ENCODE peak calls at places on chromosomes 12 and 14, in nine cellular contexts. Z is fibroblast of pulmonary artery; C is iPS DF 6.9; N is cardiac fibroblast; F is choroid plexus epithelial cell; S is ovary; W is CD8-positive, alpha-beta memory T cell; P is naive thymus-derived CD4-positive, alpha-beta T cell; B is mesendoderm. T is an unnamed sample.
A peak's percentile ranks its signal among the peaks of the same experiment; 100 is the strongest.

GRCh38 chr12:94100254-94100653 is 48.1 kb upstream of the PLXNC1 start:
- DNase-seq in W (no peak), P (no peak), C (no peak), N (peak; percentile 82), Z (no peak), S (peak; percentile 28), F (peak; percentile 18), B (peak; percentile 84), T (peak; percentile 91)

GRCh38 chr14:82511399-82511798 is 977.7 kb upstream of the SEL1L start:
- DNase-seq in B (no peak), C (no peak), N (no peak), W (no peak), F (no peak), S (no peak), P (no peak), Z (no peak), T (no peak)

GRCh38 chr12:990308-990648 is 745 bp upstream of the ERC1 start:
- DNase-seq in P (peak; percentile 57), C (no peak), S (peak; percentile 75), N (peak; percentile 73), B (peak; percentile 61), Z (peak; percentile 56), F (peak; percentile 72), W (peak; percentile 61), T (no peak)

GRCh38 chr12:85280138-85280983 is at the start of gene ALX1:
- DNase-seq in W (no peak), N (peak; percentile 14), S (no peak), Z (peak; percentile 42), P (no peak), B (peak; percentile 94), C (no peak), F (peak; percentile 80), T (no peak)

GRCh38 chr12:112261559-112261958 is 120.7 kb downstream of the HECTD4 start:
- DNase-seq in S (no peak), B (peak; percentile 56), C (peak; percentile 9), P (no peak), N (no peak), F (peak; percentile 13), Z (peak; percentile 4), W (no peak), T (no peak)

GRCh38 chr14:102320033-102320660 is 601 bp downstream of the ZNF839 start:
- DNase-seq in Z (peak; percentile 50), F (peak; percentile 75), B (peak; percentile 65), N (peak; percentile 48), S (peak; percentile 70), C (no peak), W (peak; percentile 64), P (peak; percentile 43), T (no peak)

GRCh38 chr12:100752841-100753240 is 41.7 kb upstream of the ANO4 start:
- DNase-seq in P (no peak), C (no peak), W (no peak), Z (peak; percentile 8), S (no peak), F (no peak), N (peak; percentile 16), B (peak; percentile 5), T (no peak)

GRCh38 chr14:78253986-78254385 is 83.8 kb downstream of the NRXN3 start:
- DNase-seq in P (no peak), N (peak; percentile 35), S (no peak), B (no peak), F (peak; percentile 39), Z (peak; percentile 3), C (no peak), W (no peak), T (peak; percentile 10)

GRCh38 chr12:16020034-16020433 is 108.9 kb downstream of the DERA start:
- DNase-seq in S (no peak), W (no peak), F (no peak), B (no peak), C (no peak), N (peak; percentile 17), Z (no peak), P (no peak), T (no peak)

GRCh38 chr12:103716517-103717196 is 124.4 kb downstream of the NT5DC3 start:
- DNase-seq in F (no peak), S (no peak), N (no peak), P (no peak), B (no peak), C (no peak), Z (no peak), W (no peak), T (no peak)

DNA sequence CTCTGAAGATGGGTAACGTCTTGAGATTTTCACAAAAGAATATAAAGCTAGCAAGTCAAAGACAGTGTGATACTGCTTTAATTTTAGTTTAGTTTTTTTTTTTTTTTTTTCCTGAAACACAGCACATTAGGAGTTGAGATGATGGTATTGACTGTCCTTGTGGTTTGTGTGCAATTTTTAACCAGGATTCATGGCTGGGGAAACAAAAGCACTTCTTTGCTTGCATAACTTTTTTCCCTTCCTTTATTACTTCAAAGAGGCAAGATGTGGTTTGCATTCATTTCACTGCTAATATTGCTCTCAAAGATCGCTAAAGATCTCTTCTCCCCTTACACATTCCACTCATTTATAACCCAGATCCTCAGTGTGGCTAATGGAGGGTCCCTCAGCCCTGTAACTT is 157.1 kb upstream of the PZP start:
- DNase-seq in F (peak; percentile 25), W (no peak), B (no peak), P (no peak), C (no peak), N (peak; percentile 37), S (no peak), Z (no peak), T (no peak)
- H3K4me3 ChIP-seq in F (no peak overlapping the region), W (no peak overlapping the region), B (no peak overlapping the region), P (no peak overlapping the region), C (no peak overlapping the region), N (no peak overlapping the region), S (no peak overlapping the region), Z (no peak overlapping the region), T (no peak overlapping the region)

GRCh38 chr12:52831251-52831650 is 2.9 kb downstream of the KRT79 start:
- DNase-seq in S (no peak), W (no peak), P (no peak), N (no peak), Z (no peak), B (no peak), F (no peak), C (no peak), T (no peak)
- H3K4me3 ChIP-seq in S (no peak overlapping the region), W (no peak overlapping the region), P (no peak overlapping the region), N (no peak overlapping the region), Z (no peak overlapping the region), B (no peak overlapping the region), F (no peak overlapping the region), C (no peak overlapping the region), T (no peak overlapping the region)

DNA sequence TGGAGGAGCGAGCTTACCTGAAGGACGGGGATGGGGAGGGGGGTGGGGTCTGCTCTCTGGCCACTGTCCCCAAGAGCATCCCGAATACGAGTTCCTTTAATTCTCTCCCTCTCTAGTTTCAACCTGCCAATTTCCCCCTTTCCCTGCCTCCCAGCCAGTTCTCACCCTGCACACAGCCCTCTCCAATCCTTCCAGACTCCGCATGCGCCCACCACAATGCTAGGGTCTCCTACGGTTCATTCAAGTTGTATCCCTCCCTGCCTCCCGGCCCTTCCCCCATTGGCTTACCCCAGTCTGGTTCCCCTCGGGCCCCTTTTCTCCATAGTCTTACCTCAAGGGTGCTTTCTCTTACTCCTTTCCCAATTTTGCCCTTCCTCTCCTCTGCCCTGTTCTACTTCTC is 706 bp upstream of the IGFBP6 start:
- DNase-seq in W (no peak), C (no peak), S (no peak), B (no peak), Z (no peak), F (no peak), P (no peak), N (no peak), T (no peak)
- H3K4me3 ChIP-seq in W (no peak overlapping the region), C (peak overlapping the region; percentile 61), S (peak overlapping the region; percentile 51), B (peak overlapping the region; percentile 52), Z (peak overlapping the region; percentile 59), F (peak overlapping the region; percentile 72), P (peak overlapping the region; percentile 49), N (peak overlapping the region; percentile 52), T (peak overlapping the region; percentile 63)

GRCh38 chr14:96038558-96038919 is 623 bp upstream of the C14orf132 start:
- DNase-seq in Z (no peak), B (peak; percentile 23), F (no peak), S (no peak), W (no peak), N (no peak), C (no peak), P (peak; percentile 10), T (no peak)
- H3K4me3 ChIP-seq in Z (peak overlapping the region; percentile 61), B (no peak overlapping the region), F (peak overlapping the region; percentile 90), S (peak overlapping the region; percentile 76), W (peak overlapping the region; percentile 8), N (peak overlapping the region; percentile 89), C (peak overlapping the region; percentile 90), P (peak overlapping the region; percentile 48), T (peak overlapping the region; percentile 83)

GRCh38 chr12:19298837-19299605 is 140.3 kb upstream of the AEBP2 start:
- DNase-seq in N (peak; percentile 12), F (no peak), P (no peak), B (peak; percentile 26), S (no peak), Z (peak; percentile 11), W (no peak), C (no peak), T (no peak)
- H3K4me3 ChIP-seq in N (no peak overlapping the region), F (no peak overlapping the region), P (no peak overlapping the region), B (no peak overlapping the region), S (no peak overlapping the region), Z (no peak overlapping the region), W (no peak overlapping the region), C (no peak overlapping the region), T (no peak overlapping the region)

GRCh38 chr12:13986031-13986430 is 4.6 kb upstream of the GRIN2B start:
- DNase-seq in C (no peak), Z (no peak), S (no peak), N (no peak), F (no peak), W (no peak), P (no peak), B (no peak), T (no peak)

GRCh38 chr12:13976880-13977279 is 4.5 kb downstream of the GRIN2B start:
- DNase-seq in S (no peak), Z (no peak), B (no peak), P (no peak), W (no peak), N (no peak), F (no peak), C (no peak), T (no peak)

GRCh38 chr12:13981296-13981962 is at the start of gene GRIN2B:
- DNase-seq in F (no peak), C (no peak), S (no peak), B (peak; percentile 41), N (no peak), Z (no peak), P (no peak), W (no peak), T (no peak)

GRCh38 chr12:13980548-13981295 is 680 bp downstream of the GRIN2B start:
- DNase-seq in Z (no peak), S (no peak), W (no peak), P (no peak), N (no peak), C (no peak), B (peak; percentile 41), F (no peak), T (no peak)

GRCh38 chr12:13982010-13982409 is 608 bp upstream of the GRIN2B start:
- DNase-seq in Z (no peak), C (peak; percentile 45), F (no peak), S (no peak), W (no peak), P (no peak), B (peak; percentile 75), N (no peak), T (no peak)
- H3K4me3 ChIP-seq in Z (no peak overlapping the region), C (peak overlapping the region; percentile 80), F (no peak overlapping the region), S (no peak overlapping the region), W (no peak overlapping the region), P (no peak overlapping the region), B (no peak overlapping the region), N (no peak overlapping the region), T (no peak overlapping the region)